ENCODE peak calls at places on chromosome 21, in eight cellular contexts. One of them, this sample, is unnamed.

GRCh38 chr21:45834026-45834715 is 147.4 kb upstream of the COL6A1 start:
- DNase-seq in naive B cell: no peak
- DNase-seq in HEK293T: no peak
- DNase-seq in HTR-8/SVneo: no peak
- DNase-seq in Calu3: no peak
- DNase-seq in NCI-H2081: no peak
- DNase-seq in fibroblast of lung: no peak
- DNase-seq in fibroblast of the aortic adventitia: no peak
- DNase-seq in this sample: no peak

GRCh38 chr21:39110431-39110830 is 72.8 kb downstream of the PSMG1 start:
- DNase-seq in HEK293T: no peak
- DNase-seq in fibroblast of the aortic adventitia: no peak
- DNase-seq in fibroblast of lung: peak; percentile 49
- DNase-seq in naive B cell: no peak
- DNase-seq in HTR-8/SVneo: no peak
- DNase-seq in NCI-H2081: no peak
- DNase-seq in Calu3: no peak
- DNase-seq in this sample: no peak

GRCh38 chr21:36910581-36911307 is 55.7 kb downstream of the HLCS start:
- DNase-seq in naive B cell: no peak
- DNase-seq in fibroblast of the aortic adventitia: peak; percentile 73
- DNase-seq in Calu3: no peak
- DNase-seq in NCI-H2081: no peak
- DNase-seq in HTR-8/SVneo: peak; percentile 14
- DNase-seq in HEK293T: no peak
- DNase-seq in fibroblast of lung: peak; percentile 92
- DNase-seq in this sample: no peak

GRCh38 chr21:45362077-45362747 is 42.8 kb upstream of the COL18A1 start:
- DNase-seq in fibroblast of the aortic adventitia: no peak
- DNase-seq in NCI-H2081: no peak
- DNase-seq in HEK293T: no peak
- DNase-seq in HTR-8/SVneo: no peak
- DNase-seq in naive B cell: no peak
- DNase-seq in fibroblast of lung: no peak
- DNase-seq in Calu3: no peak
- DNase-seq in this sample: no peak

GRCh38 chr21:44762221-44763049 is 39.2 kb downstream of the UBE2G2 start:
- DNase-seq in HTR-8/SVneo: no peak
- DNase-seq in fibroblast of the aortic adventitia: no peak
- DNase-seq in HEK293T: no peak
- DNase-seq in Calu3: no peak
- DNase-seq in naive B cell: no peak
- DNase-seq in fibroblast of lung: no peak
- DNase-seq in NCI-H2081: no peak
- DNase-seq in this sample: no peak

GRCh38 chr21:17925900-17926299 is 106.7 kb upstream of the C21orf91 start:
- DNase-seq in Calu3: peak; percentile 6
- DNase-seq in fibroblast of lung: peak; percentile 48
- DNase-seq in NCI-H2081: no peak
- DNase-seq in fibroblast of the aortic adventitia: peak; percentile 24
- DNase-seq in naive B cell: no peak
- DNase-seq in HEK293T: no peak
- DNase-seq in HTR-8/SVneo: no peak
- DNase-seq in this sample: no peak

GRCh38 chr21:34835526-34835925 is 166.7 kb downstream of the CLIC6 start:
- DNase-seq in fibroblast of lung: peak; percentile 87
- DNase-seq in fibroblast of the aortic adventitia: peak; percentile 59
- DNase-seq in naive B cell: no peak
- DNase-seq in HEK293T: no peak
- DNase-seq in HTR-8/SVneo: no peak
- DNase-seq in Calu3: no peak
- DNase-seq in NCI-H2081: no peak
- DNase-seq in this sample: no peak

GRCh38 chr21:39094847-39095525 is 88.3 kb downstream of the PSMG1 start:
- DNase-seq in HTR-8/SVneo: peak; percentile 32
- DNase-seq in fibroblast of the aortic adventitia: peak; percentile 73
- DNase-seq in Calu3: no peak
- DNase-seq in HEK293T: no peak
- DNase-seq in NCI-H2081: no peak
- DNase-seq in fibroblast of lung: peak; percentile 82
- DNase-seq in naive B cell: no peak
- DNase-seq in this sample: no peak

GRCh38 chr21:16075594-16076282 is 346.0 kb downstream of the USP25 start:
- DNase-seq in fibroblast of the aortic adventitia: no peak
- DNase-seq in HTR-8/SVneo: no peak
- DNase-seq in Calu3: no peak
- DNase-seq in fibroblast of lung: no peak
- DNase-seq in HEK293T: no peak
- DNase-seq in naive B cell: no peak
- DNase-seq in NCI-H2081: no peak
- DNase-seq in this sample: no peak

GRCh38 chr21:41975391-41976272 is 21.8 kb upstream of the C2CD2 start:
- DNase-seq in fibroblast of the aortic adventitia: no peak
- DNase-seq in naive B cell: no peak
- DNase-seq in Calu3: no peak
- DNase-seq in NCI-H2081: no peak
- DNase-seq in HTR-8/SVneo: no peak
- DNase-seq in fibroblast of lung: no peak
- DNase-seq in HEK293T: no peak
- DNase-seq in this sample: no peak

GRCh38 chr21:34988139-34988538 is 61.0 kb downstream of the RUNX1 start:
- DNase-seq in fibroblast of the aortic adventitia: no peak
- DNase-seq in HEK293T: no peak
- DNase-seq in naive B cell: no peak
- DNase-seq in fibroblast of lung: no peak
- DNase-seq in Calu3: no peak
- DNase-seq in NCI-H2081: no peak
- DNase-seq in HTR-8/SVneo: no peak
- DNase-seq in this sample: no peak

GRCh38 chr21:32240708-32241433 is 38.0 kb downstream of the MIS18A start:
- DNase-seq in fibroblast of lung: peak; percentile 82
- DNase-seq in Calu3: no peak
- DNase-seq in HEK293T: no peak
- DNase-seq in NCI-H2081: no peak
- DNase-seq in naive B cell: no peak
- DNase-seq in fibroblast of the aortic adventitia: peak; percentile 52
- DNase-seq in HTR-8/SVneo: no peak
- DNase-seq in this sample: no peak

GRCh38 chr21:45405819-45406762 is 1.1 kb downstream of the COL18A1 start:
- DNase-seq in fibroblast of the aortic adventitia: peak; percentile 11
- DNase-seq in Calu3: peak; percentile 31
- DNase-seq in fibroblast of lung: peak; percentile 42
- DNase-seq in NCI-H2081: no peak
- DNase-seq in HEK293T: peak; percentile 59
- DNase-seq in naive B cell: no peak
- DNase-seq in HTR-8/SVneo: peak; percentile 35
- DNase-seq in this sample: no peak

GRCh38 chr21:36841866-36842265 is 124.6 kb downstream of the HLCS start:
- DNase-seq in naive B cell: no peak
- DNase-seq in Calu3: no peak
- DNase-seq in fibroblast of the aortic adventitia: no peak
- DNase-seq in HEK293T: no peak
- DNase-seq in HTR-8/SVneo: no peak
- DNase-seq in NCI-H2081: no peak
- DNase-seq in fibroblast of lung: no peak
- DNase-seq in this sample: no peak

GRCh38 chr21:28952686-28953085 is 40.0 kb downstream of the LTN1 start:
- DNase-seq in naive B cell: no peak
- DNase-seq in HEK293T: no peak
- DNase-seq in fibroblast of the aortic adventitia: no peak
- DNase-seq in fibroblast of lung: no peak
- DNase-seq in NCI-H2081: no peak
- DNase-seq in Calu3: no peak
- DNase-seq in HTR-8/SVneo: no peak
- DNase-seq in this sample: no peak

GRCh38 chr21:42209801-42210479 is 9.0 kb upstream of the ABCG1 start:
- DNase-seq in HEK293T: no peak
- DNase-seq in HTR-8/SVneo: no peak
- DNase-seq in naive B cell: no peak
- DNase-seq in NCI-H2081: peak; percentile 27
- DNase-seq in Calu3: no peak
- DNase-seq in fibroblast of the aortic adventitia: no peak
- DNase-seq in fibroblast of lung: no peak
- DNase-seq in this sample: no peak

GRCh38 chr21:30577766-30578165 is 12.4 kb downstream of the KRTAP22-2 start:
- DNase-seq in fibroblast of lung: no peak
- DNase-seq in naive B cell: no peak
- DNase-seq in fibroblast of the aortic adventitia: no peak
- DNase-seq in HEK293T: no peak
- DNase-seq in HTR-8/SVneo: no peak
- DNase-seq in Calu3: no peak
- DNase-seq in NCI-H2081: no peak
- DNase-seq in this sample: no peak

GRCh38 chr21:45104560-45104959 is 30.2 kb downstream of the ADARB1 start:
- DNase-seq in fibroblast of lung: no peak
- DNase-seq in naive B cell: peak; percentile 56
- DNase-seq in NCI-H2081: no peak
- DNase-seq in HEK293T: no peak
- DNase-seq in HTR-8/SVneo: peak; percentile 50
- DNase-seq in Calu3: peak; percentile 61
- DNase-seq in fibroblast of the aortic adventitia: no peak
- DNase-seq in this sample: no peak

GRCh38 chr21:43204638-43205037 is 35.8 kb downstream of the CRYAA start:
- DNase-seq in fibroblast of the aortic adventitia: no peak
- DNase-seq in fibroblast of lung: no peak
- DNase-seq in HTR-8/SVneo: no peak
- DNase-seq in NCI-H2081: no peak
- DNase-seq in HEK293T: no peak
- DNase-seq in naive B cell: no peak
- DNase-seq in Calu3: no peak
- DNase-seq in this sample: peak; percentile 5

GRCh38 chr21:46146856-46147255 is 8.5 kb downstream of the FTCD start:
- DNase-seq in HTR-8/SVneo: no peak
- DNase-seq in HEK293T: no peak
- DNase-seq in fibroblast of lung: no peak
- DNase-seq in naive B cell: no peak
- DNase-seq in fibroblast of the aortic adventitia: no peak
- DNase-seq in NCI-H2081: no peak
- DNase-seq in Calu3: no peak
- DNase-seq in this sample: no peak

GRCh38 chr21:41669533-41669830 is 97.4 kb downstream of the RIPK4 start:
- DNase-seq in HTR-8/SVneo: no peak
- DNase-seq in HEK293T: no peak
- DNase-seq in Calu3: no peak
- DNase-seq in fibroblast of lung: no peak
- DNase-seq in NCI-H2081: no peak
- DNase-seq in naive B cell: no peak
- DNase-seq in fibroblast of the aortic adventitia: no peak
- DNase-seq in this sample: no peak

GRCh38 chr21:44087426-44088400 is 19.5 kb upstream of the PWP2 start:
- DNase-seq in fibroblast of the aortic adventitia: no peak
- DNase-seq in Calu3: no peak
- DNase-seq in HEK293T: no peak
- DNase-seq in HTR-8/SVneo: no peak
- DNase-seq in NCI-H2081: no peak
- DNase-seq in naive B cell: no peak
- DNase-seq in fibroblast of lung: no peak
- DNase-seq in this sample: no peak

GRCh38 chr21:39885119-39885848 is 18.0 kb downstream of the PCP4 start:
- DNase-seq in HTR-8/SVneo: no peak
- DNase-seq in fibroblast of the aortic adventitia: no peak
- DNase-seq in fibroblast of lung: no peak
- DNase-seq in naive B cell: no peak
- DNase-seq in Calu3: no peak
- DNase-seq in NCI-H2081: peak; percentile 87
- DNase-seq in HEK293T: no peak
- DNase-seq in this sample: no peak

GRCh38 chr21:26377111-26377694 is 195.9 kb downstream of the CYYR1 start:
- DNase-seq in fibroblast of the aortic adventitia: no peak
- DNase-seq in naive B cell: no peak
- DNase-seq in HTR-8/SVneo: no peak
- DNase-seq in HEK293T: no peak
- DNase-seq in Calu3: no peak
- DNase-seq in fibroblast of lung: no peak
- DNase-seq in NCI-H2081: no peak
- DNase-seq in this sample: no peak

GRCh38 chr21:43929217-43929971 is 64.4 kb downstream of the AGPAT3 start:
- DNase-seq in HEK293T: no peak
- DNase-seq in NCI-H2081: no peak
- DNase-seq in fibroblast of lung: no peak
- DNase-seq in fibroblast of the aortic adventitia: no peak
- DNase-seq in HTR-8/SVneo: no peak
- DNase-seq in Calu3: no peak
- DNase-seq in naive B cell: no peak
- DNase-seq in this sample: no peak